ENCODE peak calls at places on chromosomes 13 and 19, in six cellular contexts. P is thoracic aorta, H is OCI-LY7, Q is heart right ventricle, V is A549, S is dorsolateral prefrontal cortex. A is an unnamed sample.
A peak's percentile ranks its signal among the peaks of the same experiment; 100 is the strongest.

GRCh38 chr13:45036206-45036605 is 46.9 kb downstream of the GPALPP1 start:
- DNase-seq in P (no peak), H (no peak), Q (no peak), V (no peak), S (no peak), A (no peak)

GRCh38 chr13:42102961-42103688 is 54.7 kb downstream of the DGKH start:
- DNase-seq in P (no peak), H (no peak), Q (no peak), V (no peak), S (no peak), A (no peak)

GRCh38 chr13:38952827-38953226 is 37.8 kb downstream of the STOML3 start:
- DNase-seq in P (no peak), H (no peak), Q (no peak), V (no peak), S (no peak), A (no peak)

GRCh38 chr13:33776510-33776909 is 41.4 kb upstream of the RFC3 start:
- DNase-seq in P (no peak), H (no peak), Q (no peak), V (no peak), S (no peak), A (no peak)

GRCh38 chr19:41563847-41564514 is 12.0 kb upstream of the CEACAM21 start:
- DNase-seq in P (no peak), H (no peak), Q (no peak), V (peak; percentile 35), S (no peak), A (no peak)

GRCh38 chr13:72221276-72221962 is 354.4 kb upstream of the DACH1 start:
- DNase-seq in P (no peak), H (peak; percentile 16), Q (no peak), V (peak; percentile 24), S (no peak), A (peak; percentile 55)

GRCh38 chr13:35903075-35903474 is 228.1 kb downstream of the DCLK1 start:
- DNase-seq in P (no peak), H (no peak), Q (no peak), V (no peak), S (no peak), A (no peak)

GRCh38 chr13:83877901-83878300 is 4.4 kb downstream of the SLITRK1 start:
- DNase-seq in P (no peak), H (no peak), Q (no peak), V (no peak), S (no peak), A (no peak)

GRCh38 chr19:29321116-29321515 is 108.2 kb upstream of the UQCRFS1 start:
- DNase-seq in P (no peak), H (no peak), Q (no peak), V (no peak), S (no peak), A (peak; percentile 35)

GRCh38 chr13:79128158-79128557 is 277.9 kb downstream of the RBM26 start:
- DNase-seq in P (no peak), H (no peak), Q (no peak), V (peak; percentile 9), S (no peak), A (no peak)

GRCh38 chr13:65584126-65584525 is 1646.0 kb downstream of the PCDH9 start:
- DNase-seq in P (no peak), H (no peak), Q (no peak), V (no peak), S (no peak), A (no peak)

GRCh38 chr19:42653841-42654240 is 59.1 kb upstream of the CEACAM8 start:
- DNase-seq in P (no peak), H (no peak), Q (no peak), V (no peak), S (no peak), A (no peak)

GRCh38 chr19:51107406-51108065 is 673 bp downstream of the CTU1 start:
- DNase-seq in P (no peak), H (peak; percentile 29), Q (no peak), V (no peak), S (no peak), A (peak; percentile 75)

GRCh38 chr13:76597868-76598267 is 288.3 kb downstream of the KCTD12 start:
- DNase-seq in P (no peak), H (no peak), Q (no peak), V (no peak), S (no peak), A (no peak)

GRCh38 chr19:56108447-56109195 is 12.5 kb downstream of the ZNF787 start:
- DNase-seq in P (no peak), H (no peak), Q (no peak), V (no peak), S (no peak), A (peak; percentile 60)

GRCh38 chr13:30985637-30986205 is 53.3 kb downstream of the TEX26 start:
- DNase-seq in P (no peak), H (no peak), Q (no peak), V (no peak), S (no peak), A (no peak)

GRCh38 chr19:40344422-40344821 is 3.8 kb downstream of the C19orf47 start:
- DNase-seq in P (no peak), H (no peak), Q (no peak), V (no peak), S (no peak), A (no peak)

GRCh38 chr19:3442487-3443071 is 37.7 kb downstream of the SMIM24 start:
- DNase-seq in P (no peak), H (no peak), Q (no peak), V (no peak), S (no peak), A (no peak)
- TF ChIP-seq CTCF in P (no peak), H (no peak), Q (no peak), V (no peak), S (no peak), A (no peak)

DNA sequence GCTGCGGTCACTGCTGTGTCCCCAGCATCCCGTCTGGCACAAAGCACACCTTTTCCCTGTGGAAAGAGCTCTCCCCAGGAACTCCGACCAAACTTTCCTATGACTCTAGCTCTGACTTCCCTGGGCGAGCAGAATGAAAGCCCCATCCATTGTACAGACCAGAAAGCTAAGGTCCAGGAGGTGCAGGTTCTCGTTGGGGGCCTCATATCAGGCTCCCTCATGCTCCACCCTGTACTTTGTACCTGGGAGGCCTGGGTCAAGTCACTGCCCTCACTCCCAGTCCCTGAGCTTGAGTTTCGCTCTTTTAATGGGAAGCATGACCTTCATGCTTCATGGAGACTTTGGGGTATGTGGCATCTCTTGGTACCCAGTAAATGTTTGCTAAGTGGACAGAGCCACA is 18.4 kb downstream of the CYTH2 start:
- DNase-seq in P (no peak), H (no peak), Q (no peak), V (no peak), S (no peak), A (no peak)
- H3K4me3 ChIP-seq in P (no peak overlapping the region), H (no peak overlapping the region), Q (no peak overlapping the region), V (no peak overlapping the region), S (no peak overlapping the region), A (no peak overlapping the region)

GRCh38 chr19:54156953-54157352 is 2.6 kb downstream of the LENG1 start:
- DNase-seq in P (no peak), H (no peak), Q (no peak), V (no peak), S (no peak), A (no peak)
- H3K27ac ChIP-seq in P (no peak overlapping the region), H (no peak overlapping the region), Q (no peak overlapping the region), V (no peak overlapping the region), S (no peak overlapping the region), A (no peak overlapping the region)

DNA sequence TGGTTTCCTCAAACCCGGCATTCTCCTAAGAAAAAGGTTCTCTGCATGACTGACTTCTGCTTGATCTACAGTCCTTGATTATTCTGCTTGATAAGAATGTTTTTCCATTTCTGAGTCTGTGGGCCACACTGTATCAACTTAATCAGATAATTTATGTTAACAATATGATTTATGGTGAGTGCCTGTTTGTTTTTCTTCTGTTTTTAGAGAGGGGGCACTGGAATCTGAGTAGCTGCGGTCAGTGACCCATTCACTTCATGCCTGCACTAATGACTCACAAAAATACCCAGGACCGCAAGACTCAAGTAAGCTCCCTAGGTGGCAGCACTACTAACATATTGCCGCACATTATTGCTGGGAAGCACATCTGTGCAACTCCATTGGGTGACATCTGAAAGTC is 542.3 kb upstream of the ATXN8OS start:
- DNase-seq in P (no peak), H (peak; percentile 20), Q (no peak), V (peak; percentile 54), S (no peak), A (no peak)
- TF ChIP-seq CTCF in P (no peak), H (peak; percentile 73), Q (no peak), V (no peak), S (no peak), A (no peak)

GRCh38 chr19:53503126-53503525 is 34.8 kb upstream of the ZNF331 start:
- DNase-seq in P (no peak), H (no peak), Q (no peak), V (no peak), S (no peak), A (no peak)
- H3K4me3 ChIP-seq in P (no peak overlapping the region), H (no peak overlapping the region), Q (no peak overlapping the region), V (no peak overlapping the region), S (no peak overlapping the region), A (no peak overlapping the region)

DNA sequence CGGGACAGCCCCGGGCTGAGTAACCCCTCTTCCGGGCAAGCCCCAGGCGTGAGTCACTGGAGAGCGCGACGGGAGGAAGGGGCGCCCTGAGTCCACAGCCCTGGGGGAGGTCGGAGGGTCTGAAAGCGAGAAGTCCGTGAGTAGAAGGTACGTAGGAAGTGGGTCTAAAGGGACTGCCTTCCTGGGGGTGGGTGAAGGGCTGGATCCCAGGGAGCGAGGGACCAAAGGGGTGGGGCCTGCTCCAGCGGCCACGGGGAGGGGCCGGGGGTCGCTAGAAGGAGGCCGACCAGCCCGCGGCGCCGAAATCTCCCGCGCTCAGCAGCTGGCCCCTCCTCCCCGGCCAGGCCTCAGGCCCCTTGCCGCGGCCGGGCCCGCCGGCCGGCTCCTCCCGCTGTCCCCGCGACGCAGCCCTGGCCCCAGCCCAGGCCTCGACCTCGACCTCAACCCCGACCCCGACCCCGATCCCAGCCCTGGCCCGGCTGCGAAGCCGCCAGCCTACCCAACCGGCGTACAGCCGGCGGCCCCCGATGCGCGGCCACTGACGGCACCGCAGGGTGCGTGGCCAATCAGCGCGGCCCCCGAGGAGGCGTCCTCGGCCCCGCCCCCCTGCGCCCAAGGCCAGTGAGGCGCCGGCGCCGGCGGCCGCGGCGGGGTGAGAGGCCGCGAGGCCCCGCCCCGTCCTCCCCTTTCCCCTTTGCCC is 22.5 kb downstream of the IPO5 start:
- DNase-seq in P (peak; percentile 31), H (peak; percentile 88), Q (peak; percentile 88), V (peak; percentile 83), S (peak; percentile 61), A (peak; percentile 93)
- H3K27ac ChIP-seq in P (peak overlapping the region; percentile 96), H (peak overlapping the region; percentile 73), Q (peak overlapping the region; percentile 91), V (peak overlapping the region; percentile 97), S (peak overlapping the region; percentile 89), A (peak overlapping the region; percentile 95)

DNA sequence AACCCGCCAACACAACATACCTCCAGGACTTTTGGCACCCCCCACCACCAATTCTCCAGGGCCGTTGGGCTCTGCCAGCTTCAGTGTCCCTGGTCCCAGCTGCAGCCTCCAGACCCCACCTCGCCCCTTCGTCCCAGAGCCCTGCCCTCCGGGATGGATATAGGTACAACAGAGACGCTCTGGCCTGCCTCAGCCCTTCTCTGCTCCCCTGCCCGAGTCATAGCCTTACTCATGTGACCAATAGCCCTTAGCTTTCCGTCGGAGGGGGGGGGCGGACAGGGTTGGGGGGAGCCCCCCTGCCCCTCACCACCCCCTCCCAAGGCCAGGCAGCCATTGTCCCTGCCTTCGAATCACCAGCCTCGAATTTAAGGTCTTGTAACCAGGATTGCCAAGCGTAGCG is 70.8 kb upstream of the NFIC start:
- DNase-seq in P (no peak), H (no peak), Q (no peak), V (no peak), S (no peak), A (no peak)
- TF ChIP-seq CTCF in P (no peak), H (no peak), Q (no peak), V (no peak), S (no peak), A (no peak)